ENCODE peak calls at places on chromosomes 1 and 21, in eight cellular contexts. One of them, this sample, is unnamed.
A peak's percentile ranks its signal among the peaks of the same experiment; 100 is the strongest.

GRCh38 chr1:67834246-67834877 is 1.1 kb upstream of the GNG12 start:
- DNase-seq in lower lobe of right lung: no peak
- DNase-seq in SK-N-SH: no peak
- DNase-seq in sigmoid colon: no peak
- DNase-seq in colonic mucosa: no peak
- DNase-seq in neuronal stem cell: no peak
- DNase-seq in tibial artery: no peak
- DNase-seq in psoas muscle: no peak
- DNase-seq in this sample: no peak

GRCh38 chr1:65027699-65028358 is 61.5 kb upstream of the JAK1 start:
- DNase-seq in lower lobe of right lung: peak; percentile 73
- DNase-seq in SK-N-SH: no peak
- DNase-seq in sigmoid colon: peak; percentile 79
- DNase-seq in colonic mucosa: peak; percentile 73
- DNase-seq in neuronal stem cell: no peak
- DNase-seq in tibial artery: peak; percentile 49
- DNase-seq in psoas muscle: peak; percentile 67
- DNase-seq in this sample: no peak

GRCh38 chr1:169739980-169740379 is 6.1 kb upstream of the SELE start:
- DNase-seq in lower lobe of right lung: no peak
- DNase-seq in SK-N-SH: no peak
- DNase-seq in sigmoid colon: no peak
- DNase-seq in colonic mucosa: no peak
- DNase-seq in neuronal stem cell: no peak
- DNase-seq in tibial artery: no peak
- DNase-seq in psoas muscle: no peak
- DNase-seq in this sample: no peak

GRCh38 chr1:101112051-101112770 is 86.6 kb upstream of the DPH5 start:
- DNase-seq in lower lobe of right lung: peak; percentile 70
- DNase-seq in SK-N-SH: no peak
- DNase-seq in sigmoid colon: peak; percentile 65
- DNase-seq in colonic mucosa: no peak
- DNase-seq in neuronal stem cell: no peak
- DNase-seq in tibial artery: peak; percentile 52
- DNase-seq in psoas muscle: peak; percentile 27
- DNase-seq in this sample: no peak

GRCh38 chr1:177932123-177932522 is 37.7 kb downstream of the SEC16B start:
- DNase-seq in lower lobe of right lung: no peak
- DNase-seq in SK-N-SH: no peak
- DNase-seq in sigmoid colon: no peak
- DNase-seq in colonic mucosa: no peak
- DNase-seq in neuronal stem cell: no peak
- DNase-seq in tibial artery: no peak
- DNase-seq in psoas muscle: no peak
- DNase-seq in this sample: no peak

GRCh38 chr1:113146242-113147072 is 73.5 kb downstream of the LRIG2 start:
- DNase-seq in lower lobe of right lung: no peak
- DNase-seq in SK-N-SH: peak; percentile 78
- DNase-seq in sigmoid colon: no peak
- DNase-seq in colonic mucosa: no peak
- DNase-seq in neuronal stem cell: no peak
- DNase-seq in tibial artery: no peak
- DNase-seq in psoas muscle: no peak
- DNase-seq in this sample: no peak

GRCh38 chr1:156592158-156592909 is 758 bp downstream of the NAXE start:
- DNase-seq in lower lobe of right lung: no peak
- DNase-seq in SK-N-SH: no peak
- DNase-seq in sigmoid colon: no peak
- DNase-seq in colonic mucosa: no peak
- DNase-seq in neuronal stem cell: no peak
- DNase-seq in tibial artery: no peak
- DNase-seq in psoas muscle: no peak
- DNase-seq in this sample: no peak

GRCh38 chr21:33618407-33618806 is 23.1 kb downstream of the CRYZL1 start:
- DNase-seq in lower lobe of right lung: no peak
- DNase-seq in SK-N-SH: no peak
- DNase-seq in sigmoid colon: no peak
- DNase-seq in colonic mucosa: no peak
- DNase-seq in neuronal stem cell: no peak
- DNase-seq in tibial artery: no peak
- DNase-seq in psoas muscle: no peak
- DNase-seq in this sample: no peak

GRCh38 chr1:118650084-118650807 is 337.9 kb downstream of the TBX15 start:
- DNase-seq in lower lobe of right lung: no peak
- DNase-seq in SK-N-SH: no peak
- DNase-seq in sigmoid colon: no peak
- DNase-seq in colonic mucosa: no peak
- DNase-seq in neuronal stem cell: no peak
- DNase-seq in tibial artery: no peak
- DNase-seq in psoas muscle: no peak
- DNase-seq in this sample: no peak

GRCh38 chr1:81678779-81679178 is 122.0 kb upstream of the ADGRL2 start:
- DNase-seq in lower lobe of right lung: no peak
- DNase-seq in SK-N-SH: no peak
- DNase-seq in sigmoid colon: no peak
- DNase-seq in colonic mucosa: no peak
- DNase-seq in neuronal stem cell: no peak
- DNase-seq in tibial artery: no peak
- DNase-seq in psoas muscle: no peak
- DNase-seq in this sample: no peak

GRCh38 chr1:29832936-29833335 is 596.6 kb downstream of the PTPRU start:
- DNase-seq in lower lobe of right lung: no peak
- DNase-seq in SK-N-SH: no peak
- DNase-seq in sigmoid colon: no peak
- DNase-seq in colonic mucosa: no peak
- DNase-seq in neuronal stem cell: no peak
- DNase-seq in tibial artery: no peak
- DNase-seq in psoas muscle: no peak
- DNase-seq in this sample: no peak

GRCh38 chr1:155970531-155971167 is 7.7 kb downstream of the ARHGEF2 start:
- DNase-seq in lower lobe of right lung: peak; percentile 86
- DNase-seq in SK-N-SH: no peak
- DNase-seq in sigmoid colon: peak; percentile 87
- DNase-seq in colonic mucosa: peak; percentile 69
- DNase-seq in neuronal stem cell: no peak
- DNase-seq in tibial artery: peak; percentile 89
- DNase-seq in psoas muscle: peak; percentile 75
- DNase-seq in this sample: no peak

DNA sequence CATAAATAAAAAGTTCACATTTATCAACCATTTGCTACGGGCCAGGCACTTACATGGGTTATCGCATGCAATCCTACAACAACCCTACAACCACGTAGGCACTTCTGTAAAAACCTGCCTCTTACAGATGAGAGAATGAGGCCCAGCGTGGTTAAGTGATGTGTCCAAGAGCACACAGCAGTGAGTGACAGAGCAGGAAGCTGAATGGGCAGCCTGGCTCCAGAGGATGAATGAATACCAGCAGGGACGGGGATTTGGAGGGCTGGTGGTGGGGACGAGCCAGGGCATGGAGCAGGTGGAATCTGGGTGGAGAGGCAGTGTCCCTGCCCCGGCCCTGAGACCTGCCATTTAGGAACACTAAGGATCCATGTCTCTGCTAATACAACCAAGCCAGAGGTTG is 35.5 kb downstream of the SYF2 start:
- DNase-seq in lower lobe of right lung: no peak
- DNase-seq in SK-N-SH: no peak
- DNase-seq in sigmoid colon: no peak
- DNase-seq in colonic mucosa: no peak
- DNase-seq in neuronal stem cell: no peak
- DNase-seq in tibial artery: no peak
- DNase-seq in psoas muscle: no peak
- DNase-seq in this sample: no peak
- H3K27ac ChIP-seq in lower lobe of right lung: no peak overlapping the region
- H3K27ac ChIP-seq in SK-N-SH: no peak overlapping the region
- H3K27ac ChIP-seq in sigmoid colon: no peak overlapping the region
- H3K27ac ChIP-seq in colonic mucosa: no peak overlapping the region
- H3K27ac ChIP-seq in neuronal stem cell: no peak overlapping the region
- H3K27ac ChIP-seq in tibial artery: no peak overlapping the region
- H3K27ac ChIP-seq in psoas muscle: no peak overlapping the region
- H3K27ac ChIP-seq in this sample: no peak overlapping the region

GRCh38 chr1:24486296-24487065 is 16.2 kb upstream of the RCAN3 start:
- DNase-seq in lower lobe of right lung: no peak
- DNase-seq in SK-N-SH: no peak
- DNase-seq in sigmoid colon: no peak
- DNase-seq in colonic mucosa: no peak
- DNase-seq in neuronal stem cell: no peak
- DNase-seq in tibial artery: no peak
- DNase-seq in psoas muscle: no peak
- DNase-seq in this sample: no peak

GRCh38 chr1:24481098-24481497 is 21.5 kb upstream of the RCAN3 start:
- DNase-seq in lower lobe of right lung: no peak
- DNase-seq in SK-N-SH: no peak
- DNase-seq in sigmoid colon: no peak
- DNase-seq in colonic mucosa: no peak
- DNase-seq in neuronal stem cell: no peak
- DNase-seq in tibial artery: no peak
- DNase-seq in psoas muscle: no peak
- DNase-seq in this sample: no peak

GRCh38 chr1:24481843-24482610 is 20.6 kb upstream of the RCAN3 start:
- DNase-seq in lower lobe of right lung: no peak
- DNase-seq in SK-N-SH: no peak
- DNase-seq in sigmoid colon: no peak
- DNase-seq in colonic mucosa: no peak
- DNase-seq in neuronal stem cell: no peak
- DNase-seq in tibial artery: no peak
- DNase-seq in psoas muscle: no peak
- DNase-seq in this sample: no peak

GRCh38 chr1:24483441-24483840 is 19.2 kb upstream of the RCAN3 start:
- DNase-seq in lower lobe of right lung: no peak
- DNase-seq in SK-N-SH: no peak
- DNase-seq in sigmoid colon: no peak
- DNase-seq in colonic mucosa: no peak
- DNase-seq in neuronal stem cell: no peak
- DNase-seq in tibial artery: no peak
- DNase-seq in psoas muscle: no peak
- DNase-seq in this sample: no peak

DNA sequence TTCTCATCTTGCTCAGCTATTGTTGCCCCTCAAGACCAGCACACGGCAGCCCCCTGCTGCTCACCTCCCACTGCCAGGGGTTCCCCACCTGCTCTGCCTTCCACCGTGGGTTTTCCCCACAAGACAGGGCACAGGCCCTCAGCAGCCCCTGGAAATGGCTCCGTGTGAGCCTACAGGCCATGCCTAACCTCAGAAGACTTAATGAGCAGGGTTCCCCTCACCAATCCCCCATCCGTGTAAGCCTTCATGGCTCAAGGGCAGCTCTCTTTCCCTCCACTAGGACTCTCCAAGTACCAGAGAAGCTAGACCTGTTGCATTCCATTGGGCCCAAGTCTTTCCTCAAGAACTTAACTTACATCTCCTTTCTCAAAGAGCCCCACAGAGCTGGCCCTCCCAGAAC is 18.4 kb upstream of the RCAN3 start:
- DNase-seq in lower lobe of right lung: no peak
- DNase-seq in SK-N-SH: no peak
- DNase-seq in sigmoid colon: no peak
- DNase-seq in colonic mucosa: no peak
- DNase-seq in neuronal stem cell: no peak
- DNase-seq in tibial artery: no peak
- DNase-seq in psoas muscle: no peak
- DNase-seq in this sample: no peak
- H3K4me1 ChIP-seq in lower lobe of right lung: peaks cover 4% of the 10 kb centered on the region
- H3K4me1 ChIP-seq in SK-N-SH: no peaks in the 10 kb centered on the region
- H3K4me1 ChIP-seq in sigmoid colon: no peaks in the 10 kb centered on the region
- H3K4me1 ChIP-seq in colonic mucosa: no peaks in the 10 kb centered on the region
- H3K4me1 ChIP-seq in neuronal stem cell: no peaks in the 10 kb centered on the region
- H3K4me1 ChIP-seq in tibial artery: no peaks in the 10 kb centered on the region
- H3K4me1 ChIP-seq in psoas muscle: no peaks in the 10 kb centered on the region
- H3K4me1 ChIP-seq in this sample: no peaks in the 10 kb centered on the region

DNA sequence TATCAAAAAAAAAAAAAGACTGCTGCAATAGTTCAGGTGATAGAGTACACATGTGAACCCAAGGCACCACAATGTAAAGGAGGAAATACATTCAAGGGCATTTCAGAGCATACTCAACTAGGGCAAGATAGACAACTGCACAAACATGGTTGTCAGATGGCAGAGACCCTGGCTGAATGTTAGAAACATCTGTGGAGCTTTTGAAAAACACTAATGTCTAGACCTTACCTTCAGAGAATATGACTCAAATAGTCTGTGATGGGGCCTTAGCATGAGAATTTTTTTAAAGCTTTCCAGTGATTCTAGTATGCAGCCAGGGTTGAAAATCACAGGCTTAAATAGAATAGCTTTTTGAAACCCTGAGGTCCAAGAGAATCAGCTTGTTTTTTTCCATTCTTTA is 173.6 kb downstream of the VAV3 start:
- DNase-seq in lower lobe of right lung: no peak
- DNase-seq in SK-N-SH: no peak
- DNase-seq in sigmoid colon: no peak
- DNase-seq in colonic mucosa: no peak
- DNase-seq in neuronal stem cell: no peak
- DNase-seq in tibial artery: no peak
- DNase-seq in psoas muscle: no peak
- DNase-seq in this sample: no peak
- H3K27me3 ChIP-seq in lower lobe of right lung: no peaks in the 10 kb centered on the region
- H3K27me3 ChIP-seq in SK-N-SH: no peaks in the 10 kb centered on the region
- H3K27me3 ChIP-seq in sigmoid colon: no peaks in the 10 kb centered on the region
- H3K27me3 ChIP-seq in colonic mucosa: no peaks in the 10 kb centered on the region
- H3K27me3 ChIP-seq in neuronal stem cell: no peaks in the 10 kb centered on the region
- H3K27me3 ChIP-seq in tibial artery: no peaks in the 10 kb centered on the region
- H3K27me3 ChIP-seq in psoas muscle: no peaks in the 10 kb centered on the region
- H3K27me3 ChIP-seq in this sample: no peaks in the 10 kb centered on the region

GRCh38 chr1:45551684-45552083 is 1.1 kb downstream of the AKR1A1 start:
- DNase-seq in lower lobe of right lung: no peak
- DNase-seq in SK-N-SH: no peak
- DNase-seq in sigmoid colon: no peak
- DNase-seq in colonic mucosa: no peak
- DNase-seq in neuronal stem cell: no peak
- DNase-seq in tibial artery: no peak
- DNase-seq in psoas muscle: no peak
- DNase-seq in this sample: no peak
- H3K27ac ChIP-seq in lower lobe of right lung: peak overlapping the region; percentile 85
- H3K27ac ChIP-seq in SK-N-SH: peak overlapping the region; percentile 90
- H3K27ac ChIP-seq in sigmoid colon: peak overlapping the region; percentile 82
- H3K27ac ChIP-seq in colonic mucosa: peak overlapping the region; percentile 89
- H3K27ac ChIP-seq in neuronal stem cell: no peak overlapping the region
- H3K27ac ChIP-seq in tibial artery: peak overlapping the region; percentile 79
- H3K27ac ChIP-seq in psoas muscle: peak overlapping the region; percentile 96
- H3K27ac ChIP-seq in this sample: peak overlapping the region; percentile 69

DNA sequence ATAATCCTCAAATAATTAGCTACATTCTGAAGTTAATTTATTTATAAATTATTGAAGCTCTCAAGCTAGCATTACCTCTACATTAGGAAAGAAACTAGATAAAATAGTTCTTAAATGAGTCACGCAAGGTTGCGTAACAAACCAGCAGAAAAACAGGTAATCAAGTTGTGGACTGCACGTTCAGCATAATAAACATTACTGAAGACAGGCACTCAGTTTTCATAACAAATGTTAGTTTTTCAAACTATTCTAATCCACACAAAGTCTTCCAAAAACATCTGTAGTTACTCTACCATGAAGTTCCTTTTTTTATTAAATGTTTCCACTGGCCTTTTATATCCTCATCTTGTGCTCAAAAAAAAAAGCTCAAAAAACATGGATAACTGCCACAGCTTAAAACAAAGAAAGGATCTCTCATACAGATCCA is 1.3 kb downstream of the TOR1AIP2 start:
- DNase-seq in lower lobe of right lung: no peak
- DNase-seq in SK-N-SH: no peak
- DNase-seq in sigmoid colon: no peak
- DNase-seq in colonic mucosa: peak; percentile 23
- DNase-seq in neuronal stem cell: no peak
- DNase-seq in tibial artery: no peak
- DNase-seq in psoas muscle: no peak
- DNase-seq in this sample: peak; percentile 76
- H3K4me1 ChIP-seq in lower lobe of right lung: peaks cover 51% of the 10 kb centered on the region
- H3K4me1 ChIP-seq in SK-N-SH: no peaks in the 10 kb centered on the region
- H3K4me1 ChIP-seq in sigmoid colon: no peaks in the 10 kb centered on the region
- H3K4me1 ChIP-seq in colonic mucosa: peaks cover 11% of the 10 kb centered on the region
- H3K4me1 ChIP-seq in neuronal stem cell: peaks cover 3% of the 10 kb centered on the region
- H3K4me1 ChIP-seq in tibial artery: peaks cover 24% of the 10 kb centered on the region
- H3K4me1 ChIP-seq in psoas muscle: peaks cover 61% of the 10 kb centered on the region
- H3K4me1 ChIP-seq in this sample: peaks cover 6% of the 10 kb centered on the region

This sample was measured in foreskin keratinocyte.